ENCODE peak calls at places on chromosomes 6 and 20, in eight cellular contexts. V is fibroblast of lung, G is OCI-LY7, I is HepG2, O is H9, Z is astrocyte, R is HCT116, F is PC-3. T is an unnamed sample.

GRCh38 chr20:51837876-51838420 is 35.6 kb upstream of the SALL4 start:
- DNase-seq in V (no peak), G (no peak), I (no peak), O (no peak), Z (no peak), R (no peak), F (no peak), T (no peak)

GRCh38 chr6:87115402-87116135 is 20.7 kb upstream of the CGA start:
- DNase-seq in V (no peak), G (no peak), I (no peak), O (no peak), Z (no peak), R (no peak), F (no peak), T (no peak)

GRCh38 chr6:113082691-113083090 is 735.6 kb downstream of the RFPL4B start:
- DNase-seq in V (peak; percentile 81), G (no peak), I (no peak), O (no peak), Z (peak; percentile 79), R (no peak), F (no peak), T (peak; percentile 27)

GRCh38 chr6:816510-817084 is 123.7 kb upstream of the EXOC2 start:
- DNase-seq in V (no peak), G (no peak), I (peak; percentile 40), O (no peak), Z (no peak), R (no peak), F (no peak), T (no peak)

GRCh38 chr6:122696079-122696478 is 83.4 kb upstream of the FABP7 start:
- DNase-seq in V (peak; percentile 97), G (no peak), I (no peak), O (no peak), Z (peak; percentile 97), R (peak; percentile 77), F (peak; percentile 83), T (no peak)

GRCh38 chr6:129748212-129748900 is 38.4 kb upstream of the ARHGAP18 start:
- DNase-seq in V (peak; percentile 47), G (peak; percentile 88), I (peak; percentile 79), O (peak; percentile 33), Z (peak; percentile 30), R (peak; percentile 90), F (peak; percentile 70), T (no peak)

GRCh38 chr6:157892363-157892878 is 69.4 kb downstream of the SNX9 start:
- DNase-seq in V (no peak), G (no peak), I (no peak), O (no peak), Z (no peak), R (no peak), F (no peak), T (no peak)

GRCh38 chr6:107318100-107318736 is 141.1 kb downstream of the PDSS2 start:
- DNase-seq in V (peak; percentile 49), G (peak; percentile 80), I (peak; percentile 44), O (peak; percentile 60), Z (peak; percentile 39), R (peak; percentile 26), F (peak; percentile 53), T (peak; percentile 65)

GRCh38 chr6:4322846-4323309 is 187.5 kb upstream of the ECI2 start:
- DNase-seq in V (no peak), G (no peak), I (no peak), O (no peak), Z (no peak), R (no peak), F (peak; percentile 29), T (no peak)

GRCh38 chr6:101918476-101918875 is 525.0 kb downstream of the GRIK2 start:
- DNase-seq in V (peak; percentile 1), G (no peak), I (no peak), O (no peak), Z (peak; percentile 0), R (no peak), F (no peak), T (no peak)

GRCh38 chr6:141925001-141925400 is 207.7 kb upstream of the GJE1 start:
- DNase-seq in V (peak; percentile 25), G (no peak), I (no peak), O (no peak), Z (peak; percentile 25), R (no peak), F (no peak), T (no peak)

GRCh38 chr6:32752580-32752979 is 10.8 kb downstream of the HLA-DQB2 start:
- DNase-seq in V (no peak), G (no peak), I (no peak), O (no peak), Z (no peak), R (peak; percentile 37), F (peak; percentile 71), T (no peak)

GRCh38 chr6:170173416-170173990 is 117.4 kb downstream of the DLL1 start:
- DNase-seq in V (no peak), G (no peak), I (no peak), O (no peak), Z (no peak), R (no peak), F (no peak), T (peak; percentile 57)

DNA sequence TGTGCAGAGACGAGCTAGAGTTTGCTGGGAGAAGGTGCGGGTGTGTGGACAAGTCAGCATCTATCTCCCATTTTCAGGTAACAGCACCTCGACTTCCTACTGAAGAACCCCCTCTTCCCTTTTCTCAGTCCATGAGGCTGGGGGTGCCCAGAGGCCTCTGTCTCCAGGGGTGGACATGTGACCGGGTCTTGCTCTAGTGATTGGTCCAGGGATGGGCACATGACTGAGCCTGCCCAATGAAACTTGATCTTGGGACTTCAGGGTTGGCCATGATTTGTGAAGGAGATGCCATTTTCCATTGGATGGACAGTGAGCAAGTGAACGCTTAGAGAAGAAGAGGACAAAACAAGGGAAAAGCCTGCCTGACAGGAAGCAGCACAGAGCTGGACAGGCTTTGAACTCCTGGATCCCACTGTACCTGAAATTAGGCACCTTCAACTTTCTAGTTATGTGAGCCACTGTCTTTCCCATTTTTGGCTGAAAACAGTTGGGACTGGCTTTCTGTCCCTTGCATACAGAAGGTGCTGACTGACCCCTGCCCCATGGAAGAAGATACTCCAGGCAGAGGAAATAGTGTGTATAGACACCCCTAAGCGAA is 122.7 kb downstream of the CEBPB start:
- DNase-seq in V (no peak), G (no peak), I (no peak), O (no peak), Z (no peak), R (no peak), F (peak; percentile 75), T (peak; percentile 87)
- H2AFZ ChIP-seq in V (no peak overlapping the region), G (no peak overlapping the region), I (no peak overlapping the region), O (no peak overlapping the region), Z (peak overlapping the region; percentile 7), R (no peak overlapping the region), F (peak overlapping the region; percentile 53), T (peak overlapping the region; percentile 41)

GRCh38 chr6:8174571-8174970 is 72.2 kb upstream of the EEF1E1 start:
- DNase-seq in V (no peak), G (no peak), I (no peak), O (no peak), Z (no peak), R (no peak), F (no peak), T (no peak)

GRCh38 chr6:8170754-8171153 is 68.4 kb upstream of the EEF1E1 start:
- DNase-seq in V (no peak), G (no peak), I (no peak), O (no peak), Z (no peak), R (no peak), F (no peak), T (no peak)

GRCh38 chr6:8172510-8172909 is 70.2 kb upstream of the EEF1E1 start:
- DNase-seq in V (no peak), G (no peak), I (no peak), O (no peak), Z (no peak), R (no peak), F (no peak), T (no peak)

GRCh38 chr6:8177721-8178120 is 75.4 kb upstream of the EEF1E1 start:
- DNase-seq in V (peak; percentile 56), G (no peak), I (no peak), O (no peak), Z (peak; percentile 41), R (no peak), F (no peak), T (no peak)

DNA sequence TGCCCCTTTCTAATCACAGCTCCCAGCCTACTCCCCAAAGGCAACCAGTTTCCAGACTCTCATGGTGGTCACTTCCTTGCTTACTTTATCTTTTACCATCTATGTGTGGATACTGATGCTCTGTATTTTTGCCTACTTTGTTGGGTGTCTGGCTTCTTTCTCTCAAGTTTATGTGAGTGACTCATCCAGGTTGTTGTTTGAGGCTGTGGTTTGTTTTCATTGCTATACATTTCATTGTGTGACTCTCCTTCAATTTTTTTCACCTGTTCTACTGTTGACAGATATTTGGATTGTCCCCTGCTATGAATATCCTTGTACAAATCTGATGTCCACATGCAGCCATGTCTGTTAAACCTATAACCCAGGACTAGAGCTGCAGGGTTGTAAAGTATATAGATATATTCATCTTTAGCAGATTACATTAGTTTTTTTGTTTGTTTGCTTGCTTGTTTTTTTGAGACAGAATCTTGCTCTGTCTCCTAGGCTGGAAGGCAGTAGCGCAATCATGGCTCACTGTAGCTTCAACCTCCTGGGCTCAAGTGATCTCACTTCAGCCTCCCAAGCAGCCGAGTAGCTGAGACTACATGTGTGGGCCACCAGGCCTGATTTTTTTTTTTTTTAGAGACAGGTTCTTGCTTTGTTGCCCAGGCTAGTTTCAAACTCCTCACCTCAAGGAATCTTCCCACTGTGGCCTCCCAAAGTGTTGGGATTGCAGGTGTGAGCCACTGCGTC is 72.9 kb upstream of the EEF1E1 start:
- DNase-seq in V (no peak), G (no peak), I (no peak), O (no peak), Z (no peak), R (no peak), F (peak; percentile 55), T (no peak)
- H3K4me2 ChIP-seq in V (no peak overlapping the region), G (no peak overlapping the region), I (no peak overlapping the region), O (no peak overlapping the region), Z (no peak overlapping the region), R (no peak overlapping the region), F (no peak overlapping the region), T (no peak overlapping the region)

GRCh38 chr6:89575562-89575960 is 63.0 kb downstream of the LYRM2 start:
- DNase-seq in V (no peak), G (no peak), I (no peak), O (no peak), Z (no peak), R (no peak), F (no peak), T (no peak)
- H2AFZ ChIP-seq in V (no peak overlapping the region), G (no peak overlapping the region), I (no peak overlapping the region), O (no peak overlapping the region), Z (no peak overlapping the region), R (no peak overlapping the region), F (no peak overlapping the region), T (no peak overlapping the region)

DNA sequence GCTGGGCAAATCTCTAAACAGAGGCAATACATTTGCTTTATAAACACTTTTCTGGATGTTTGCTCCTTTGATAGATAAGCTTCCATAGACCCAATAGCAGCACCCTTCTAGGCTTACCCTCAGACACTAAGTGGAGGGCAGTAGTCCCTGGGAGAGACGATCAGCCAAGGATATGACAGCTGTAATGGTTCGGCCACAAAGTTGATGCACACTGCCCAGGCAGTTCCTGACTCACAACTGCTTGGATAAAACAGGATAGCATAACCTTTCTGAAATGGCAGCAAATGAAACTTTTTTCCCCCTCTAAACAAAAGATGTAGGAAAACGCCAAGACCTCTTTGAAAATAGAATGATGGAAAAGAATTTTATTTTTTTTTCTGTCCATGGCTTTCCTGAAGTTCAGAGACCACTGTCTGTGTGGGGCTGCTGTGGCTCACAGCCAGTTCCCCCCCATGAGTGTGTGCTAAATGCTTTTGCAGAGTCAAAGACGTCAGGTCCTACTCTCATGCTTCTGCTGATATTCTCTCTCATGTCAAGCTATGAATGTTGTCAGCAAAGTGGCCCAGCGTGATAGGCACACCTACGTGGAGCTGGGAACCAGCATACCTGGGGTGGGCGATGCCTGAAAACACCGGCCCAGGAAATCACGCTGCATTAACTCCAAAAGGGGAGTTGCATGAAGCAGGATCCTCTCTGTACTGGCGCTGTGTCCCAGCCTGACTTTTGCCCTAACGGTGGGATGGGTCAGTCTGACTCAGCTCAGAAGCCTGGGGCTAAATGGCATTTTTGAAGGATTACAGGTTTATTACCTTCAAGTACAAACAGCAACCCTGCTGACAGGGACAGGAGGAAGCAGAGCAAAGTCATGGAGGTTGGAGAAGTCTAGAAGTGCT is 8.8 kb upstream of the MRPS10 start:
- DNase-seq in V (peak; percentile 76), G (no peak), I (peak; percentile 79), O (no peak), Z (peak; percentile 65), R (peak; percentile 98), F (peak; percentile 100), T (peak; percentile 70)
- H3K4me2 ChIP-seq in V (peak overlapping the region; percentile 46), G (no peak overlapping the region), I (peak overlapping the region; percentile 89), O (no peak overlapping the region), Z (peak overlapping the region; percentile 69), R (peak overlapping the region; percentile 78), F (peak overlapping the region; percentile 85), T (peak overlapping the region; percentile 43)